ENCODE peak calls at places on chromosomes 12 and 14, in five cellular contexts. U is upper lobe of right lung, C is heart left ventricle, S is WERI-Rb-1, V is H9. Y is an unnamed sample.
A peak's percentile ranks its signal among the peaks of the same experiment; 100 is the strongest.

GRCh38 chr12:110135012-110135411 is 10.9 kb downstream of the IFT81 start:
- DNase-seq in U (no peak), C (no peak), V (no peak), S (no peak), Y (no peak)

GRCh38 chr12:67919406-67919805 is 69.8 kb upstream of the IFNG-AS1 start:
- DNase-seq in U (no peak), C (no peak), V (no peak), S (no peak), Y (no peak)

GRCh38 chr12:108379761-108380160 is 40.6 kb upstream of the CMKLR1 start:
- DNase-seq in S (no peak), C (no peak), V (no peak), U (no peak), Y (no peak)

GRCh38 chr12:49568442-49568776 is 467 bp upstream of the MCRS1 start:
- DNase-seq in U (no peak), S (no peak), V (no peak), C (no peak), Y (no peak)

GRCh38 chr12:23950011-23950774 is 723 bp upstream of the SOX5 start:
- DNase-seq in S (peak; percentile 11), C (no peak), V (peak; percentile 38), U (peak; percentile 50), Y (no peak)

GRCh38 chr12:100539209-100539608 is 34.3 kb upstream of the GAS2L3 start:
- DNase-seq in S (no peak), U (no peak), V (peak; percentile 55), C (no peak), Y (no peak)

GRCh38 chr12:121162985-121163384 is 30.3 kb downstream of the P2RX7 start:
- DNase-seq in C (no peak), U (no peak), S (no peak), V (no peak), Y (no peak)

GRCh38 chr12:99959549-99960170 is 25.1 kb downstream of the ANKS1B start:
- DNase-seq in V (no peak), C (no peak), S (no peak), U (no peak), Y (no peak)

GRCh38 chr12:26271024-26271423 is 75.7 kb downstream of the SSPN start:
- DNase-seq in U (no peak), C (no peak), V (no peak), S (no peak), Y (no peak)

GRCh38 chr14:66383771-66384170 is 102.4 kb upstream of the CCDC196 start:
- DNase-seq in S (no peak), C (no peak), V (no peak), U (no peak), Y (no peak)

GRCh38 chr14:24279301-24280186 is 8.1 kb upstream of the RABGGTA start:
- DNase-seq in U (no peak), S (no peak), C (peak; percentile 68), V (no peak), Y (peak; percentile 61)

GRCh38 chr14:24974591-24975374 is 75.2 kb downstream of the STXBP6 start:
- DNase-seq in S (no peak), C (no peak), V (no peak), U (no peak), Y (no peak)

GRCh38 chr12:64560395-64561301 is 49.6 kb upstream of the RASSF3 start:
- DNase-seq in U (no peak), C (no peak), V (peak; percentile 61), S (no peak), Y (no peak)

GRCh38 chr12:6476496-6476895 is 6.0 kb upstream of the VAMP1 start:
- DNase-seq in S (no peak), C (no peak), V (no peak), U (no peak), Y (no peak)

GRCh38 chr14:19800282-19801117 is 3.1 kb upstream of the OR4N2 start:
- DNase-seq in U (peak; percentile 64), S (peak; percentile 12), V (no peak), C (no peak), Y (no peak)

GRCh38 chr12:123715151-123715676 is 3.1 kb downstream of the ATP6V0A2 start:
- DNase-seq in V (no peak), C (no peak), U (no peak), S (no peak), Y (no peak)

GRCh38 chr12:13103391-13104033 is at the start of gene GSG1:
- DNase-seq in V (no peak), C (no peak), S (no peak), U (no peak), Y (no peak)

GRCh38 chr12:62846506-62846905 is 88.4 kb downstream of the PPM1H start:
- DNase-seq in S (no peak), C (no peak), U (no peak), V (no peak), Y (no peak)

GRCh38 chr12:92649511-92650227 is 53.1 kb upstream of the PLEKHG7 start:
- DNase-seq in U (no peak), C (peak; percentile 46), V (peak; percentile 82), S (peak; percentile 70), Y (no peak)

GRCh38 chr14:64880382-64881121 is 845 bp upstream of the SPTB start:
- DNase-seq in C (peak; percentile 58), U (peak; percentile 78), V (peak; percentile 80), S (peak; percentile 73), Y (peak; percentile 50)

GRCh38 chr14:35083530-35084150 is 37.6 kb downstream of the FAM177A1 start:
- DNase-seq in S (no peak), C (no peak), U (no peak), V (no peak), Y (no peak)

GRCh38 chr12:122517877-122518276 is 8.9 kb downstream of the RSRC2 start:
- DNase-seq in S (no peak), U (no peak), C (no peak), V (no peak), Y (no peak)

GRCh38 chr12:79886917-79887519 is 47.9 kb downstream of the PPP1R12A start:
- DNase-seq in U (no peak), C (no peak), S (no peak), V (no peak), Y (no peak)

GRCh38 chr14:24283796-24284460 is 12.5 kb upstream of the RABGGTA start:
- DNase-seq in C (no peak), S (peak; percentile 36), U (no peak), V (no peak), Y (no peak)

GRCh38 chr14:67729072-67729561 is 27.4 kb downstream of the RDH12 start:
- DNase-seq in U (peak; percentile 71), S (no peak), V (peak; percentile 88), C (no peak), Y (peak; percentile 51)

GRCh38 chr14:50830932-50831703 is at the start of gene NIN:
- DNase-seq in S (peak; percentile 64), V (peak; percentile 62), U (peak; percentile 91), C (peak; percentile 86), Y (peak; percentile 88)

GRCh38 chr12:43208221-43208620 is 343.8 kb downstream of the ADAMTS20 start:
- DNase-seq in V (no peak), S (no peak), U (no peak), C (no peak), Y (no peak)

GRCh38 chr12:115830070-115830469 is 447.4 kb downstream of the MED13L start:
- DNase-seq in C (no peak), S (no peak), U (no peak), V (no peak), Y (no peak)

GRCh38 chr14:64191756-64192155 is 102.4 kb downstream of the ESR2 start:
- DNase-seq in S (no peak), V (no peak), C (no peak), U (no peak), Y (no peak)

GRCh38 chr14:20671597-20672283 is 12.6 kb upstream of the RNASE4 start:
- DNase-seq in V (no peak), S (no peak), C (no peak), U (no peak), Y (no peak)

GRCh38 chr12:91113621-91114020 is 2.3 kb upstream of the LUM start:
- DNase-seq in C (no peak), S (no peak), U (no peak), V (no peak), Y (no peak)

GRCh38 chr12:95701722-95702418 is 88.7 kb downstream of the NTN4 start:
- DNase-seq in V (no peak), C (no peak), S (no peak), U (no peak), Y (no peak)

DNA sequence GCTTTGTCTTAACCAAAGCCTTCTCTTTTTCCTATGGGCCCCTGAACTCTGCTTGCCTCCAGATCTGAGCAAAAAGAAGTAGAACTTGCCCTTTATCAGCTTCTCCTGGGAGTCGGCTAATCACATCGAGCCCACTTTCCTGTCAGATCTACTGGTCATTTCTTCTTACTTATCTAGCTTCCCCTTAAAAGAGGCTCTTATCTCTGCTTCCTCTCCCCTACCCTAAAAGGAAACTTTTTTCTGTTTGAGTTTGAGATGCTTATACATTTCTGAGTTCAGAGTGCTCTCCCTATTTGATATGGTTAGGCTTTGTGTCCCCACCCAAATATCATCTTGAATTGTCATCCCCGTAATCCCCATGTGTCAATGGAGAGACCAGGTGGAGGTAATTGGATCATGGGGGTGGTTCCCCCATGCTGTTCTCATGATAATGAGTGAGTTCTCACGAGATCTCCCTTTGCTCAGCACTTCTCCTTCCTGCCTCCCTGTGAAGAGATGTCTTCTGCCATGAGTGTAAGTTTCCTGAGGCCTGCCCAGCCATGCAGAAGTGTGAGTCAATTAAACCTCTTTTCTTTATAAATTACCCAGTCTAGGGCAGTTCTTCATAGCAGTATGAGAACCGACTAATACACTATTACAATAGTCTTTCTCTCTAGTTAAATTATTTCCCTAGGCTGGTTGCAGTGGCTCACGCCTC is 114.7 kb upstream of the AMN1 start:
- DNase-seq in U (no peak), C (no peak), V (no peak), S (no peak), Y (no peak)
- H3K9me3 ChIP-seq in U (peaks cover 6% of the 10 kb centered on the region), C (peaks cover 2% of the 10 kb centered on the region), V (peaks cover 11% of the 10 kb centered on the region), S (peaks cover 12% of the 10 kb centered on the region), Y (no peaks in the 10 kb centered on the region)

GRCh38 chr12:57208116-57208945 is 8.3 kb upstream of the NXPH4 start:
- DNase-seq in S (no peak), C (no peak), U (no peak), V (no peak), Y (no peak)
- H3K27ac ChIP-seq in S (no peak overlapping the region), C (peak overlapping the region; percentile 84), U (no peak overlapping the region), V (no peak overlapping the region), Y (no peak overlapping the region)

GRCh38 chr14:102626530-102626929 is 34.1 kb downstream of the RCOR1 start:
- DNase-seq in U (no peak), C (no peak), V (no peak), S (no peak), Y (no peak)
- H3K9me3 ChIP-seq in U (no peaks in the 10 kb centered on the region), C (no peaks in the 10 kb centered on the region), V (no peaks in the 10 kb centered on the region), S (no peaks in the 10 kb centered on the region), Y (no peaks in the 10 kb centered on the region)

DNA sequence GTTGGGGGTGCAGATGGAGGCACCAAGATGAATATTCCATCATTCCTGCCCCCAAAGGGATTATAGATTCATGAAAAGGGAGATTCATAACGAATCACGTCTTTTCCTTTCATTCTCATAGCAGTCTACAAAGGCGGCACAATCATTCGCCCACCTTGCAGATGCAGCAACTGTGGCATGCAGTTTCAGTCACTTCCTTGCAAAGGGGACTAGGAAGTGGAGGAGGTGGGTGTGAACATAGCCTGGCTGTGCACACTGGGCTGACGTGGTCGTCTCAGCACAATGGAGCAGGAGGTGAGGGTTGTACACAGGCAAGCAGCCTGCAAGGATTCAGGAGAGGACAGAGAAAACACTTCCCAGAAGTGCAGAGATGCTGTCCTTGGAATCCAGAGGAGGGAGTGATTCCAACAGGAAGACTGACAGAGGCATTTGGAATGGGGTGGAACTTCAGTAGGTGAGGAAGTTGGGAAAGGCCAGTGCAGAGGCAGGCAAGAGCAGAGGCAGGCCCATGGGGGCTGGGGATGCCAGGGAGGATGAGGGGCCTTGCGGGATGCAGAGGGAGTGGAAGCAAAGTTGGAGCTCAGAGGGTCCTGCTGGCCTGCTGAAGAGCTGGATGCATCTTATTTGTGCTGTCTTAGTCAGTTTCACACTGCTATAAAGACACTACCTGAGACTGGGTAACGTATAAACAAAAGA is 21.9 kb upstream of the PPP2R5C start:
- DNase-seq in U (no peak), S (no peak), C (no peak), V (no peak), Y (no peak)
- H3K27ac ChIP-seq in U (no peak overlapping the region), S (no peak overlapping the region), C (no peak overlapping the region), V (no peak overlapping the region), Y (no peak overlapping the region)